ENCODE peak calls at places on chromosomes 12 and 14, in six cellular contexts. U, E, A, N, J and K are unnamed samples.

GRCh38 chr12:43655586-43655985 is 103.0 kb downstream of the PUS7L start:
- DNase-seq in E (no peak), J (no peak), A (no peak), U (no peak), N (no peak), K (no peak)

GRCh38 chr12:63150255-63151060 is 543 bp downstream of the AVPR1A start:
- DNase-seq in N (no peak), U (no peak), A (no peak), J (no peak), E (peak), K (no peak)

GRCh38 chr14:23174266-23174665 is 9.2 kb downstream of the SLC7A8 start:
- DNase-seq in U (no peak), A (no peak), E (no peak), J (no peak), N (no peak), K (no peak)

GRCh38 chr12:85529896-85530295 is 249.9 kb downstream of the ALX1 start:
- DNase-seq in U (no peak), E (no peak), J (no peak), N (no peak), A (no peak), K (no peak)

GRCh38 chr12:21353487-21353886 is 18.8 kb upstream of the SLCO1A2 start:
- DNase-seq in J (no peak), A (no peak), N (no peak), E (no peak), U (no peak), K (no peak)

GRCh38 chr12:29743801-29744200 is 39.9 kb downstream of the TMTC1 start:
- DNase-seq in E (no peak), A (no peak), N (no peak), J (no peak), U (no peak), K (no peak)

GRCh38 chr14:73786942-73787759 is 64.5 kb upstream of the PTGR2 start:
- DNase-seq in A (no peak), J (peak), N (no peak), U (peak), E (peak), K (peak)

GRCh38 chr12:113413488-113413939 is 8.7 kb upstream of the SDSL start:
- DNase-seq in N (no peak), U (no peak), J (no peak), E (peak), A (no peak), K (no peak)

GRCh38 chr12:62716866-62717477 is 218.0 kb downstream of the PPM1H start:
- DNase-seq in A (no peak), U (no peak), N (no peak), E (peak), J (no peak), K (no peak)

GRCh38 chr14:80211143-80212024 is at the start of gene DIO2:
- DNase-seq in E (peak), N (peak), U (no peak), A (no peak), J (peak), K (no peak)

GRCh38 chr12:62605972-62606371 is 139.3 kb downstream of the MON2 start:
- DNase-seq in N (no peak), E (no peak), U (no peak), J (no peak), A (no peak), K (no peak)

GRCh38 chr12:124979568-124979967 is 9.4 kb downstream of the DHX37 start:
- DNase-seq in E (no peak), A (no peak), J (no peak), U (no peak), N (no peak), K (no peak)

GRCh38 chr14:38184132-38184531 is 23.6 kb upstream of the SSTR1 start:
- DNase-seq in E (no peak), U (no peak), A (no peak), J (no peak), N (no peak), K (no peak)

GRCh38 chr12:122035292-122035691 is 13.6 kb downstream of the BCL7A start:
- DNase-seq in A (no peak), U (peak), N (no peak), E (no peak), J (no peak), K (peak)

GRCh38 chr12:104288635-104289258 is 14.8 kb upstream of the EID3 start:
- DNase-seq in A (peak), U (peak), J (peak), E (peak), N (peak), K (peak)

GRCh38 chr14:35402323-35403084 is 2.0 kb downstream of the NFKBIA start:
- DNase-seq in N (peak), A (no peak), J (no peak), U (no peak), E (no peak), K (no peak)

GRCh38 chr14:94636744-94637412 is 24.7 kb downstream of the SERPINA3 start:
- DNase-seq in A (no peak), E (peak), N (no peak), J (no peak), U (no peak), K (no peak)

GRCh38 chr12:49874142-49874897 is 29.4 kb downstream of the FAIM2 start:
- DNase-seq in A (no peak), E (no peak), U (no peak), N (no peak), J (no peak), K (no peak)

GRCh38 chr12:52006726-52007157 is at the start of gene TAMALIN:
- DNase-seq in A (no peak), J (peak), U (peak), E (no peak), N (peak), K (peak)
- TF ChIP-seq POLR2A in A (no peak), J (peak), U (no peak), E (no peak), N (peak), K (peak)

GRCh38 chr14:104425763-104426691 is 153.5 kb upstream of the C14orf180 start:
- DNase-seq in A (no peak), N (no peak), U (no peak), E (no peak), J (no peak), K (no peak)
- TF ChIP-seq POLR2A in A (no peak), N (no peak), U (no peak), E (no peak), J (no peak), K (no peak)

GRCh38 chr14:103480595-103480994 is 42.0 kb downstream of the CKB start:
- DNase-seq in J (no peak), N (no peak), E (no peak), U (no peak), A (no peak), K (no peak)
- TF ChIP-seq POLR2A in J (no peak), N (no peak), E (no peak), U (no peak), A (no peak), K (no peak)

GRCh38 chr12:2833810-2834209 is 1.0 kb downstream of the NRIP2 start:
- DNase-seq in J (peak), A (no peak), E (no peak), N (no peak), U (no peak), K (no peak)
- TF ChIP-seq POLR2A in J (no peak), A (no peak), E (no peak), N (no peak), U (no peak), K (no peak)

DNA sequence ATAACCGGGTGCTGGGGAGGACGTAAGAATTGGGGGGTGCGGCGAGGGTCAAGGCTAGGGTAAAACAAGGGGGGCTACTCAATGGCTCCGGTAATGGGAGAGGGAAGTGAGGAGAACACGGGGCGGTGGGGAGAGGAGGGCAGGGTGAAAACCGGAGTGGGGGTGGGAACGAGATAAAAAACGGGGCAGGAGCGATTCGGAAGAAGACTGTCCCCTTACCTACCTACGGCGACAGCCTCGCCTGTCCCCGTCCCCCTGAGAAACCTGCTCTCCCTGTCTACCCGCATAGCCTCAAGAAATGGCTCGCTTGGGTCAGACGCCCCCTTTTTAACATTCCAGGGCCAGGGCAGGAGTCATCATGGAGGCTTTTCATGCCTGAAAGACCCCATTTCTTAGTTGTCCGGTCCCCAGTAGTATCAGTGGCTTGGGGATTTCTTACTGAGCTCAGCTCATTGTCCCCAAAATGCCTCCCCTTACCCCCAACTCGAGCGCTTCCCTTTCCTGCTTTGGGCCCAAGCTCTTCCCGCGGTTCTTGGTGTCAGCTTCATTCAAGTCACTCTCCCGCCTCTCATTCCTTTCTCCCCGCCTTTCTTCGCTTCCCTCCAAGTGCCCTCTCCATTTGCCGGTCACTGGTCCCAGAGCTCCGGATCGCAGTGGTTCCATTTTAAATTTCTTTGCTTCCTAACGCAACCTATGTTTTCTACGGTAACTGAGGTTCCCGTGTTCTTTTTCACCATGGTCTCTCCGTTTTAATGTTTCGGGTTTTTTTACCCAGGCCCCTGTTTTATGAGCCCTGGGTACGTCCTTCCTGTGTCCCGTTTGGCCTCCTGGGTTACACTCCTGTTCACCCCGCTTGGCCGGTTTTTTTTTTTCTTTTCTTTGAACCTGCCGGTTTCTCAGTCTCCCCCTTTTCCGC is 1.2 kb upstream of the WSB2 start:
- DNase-seq in A (peak), N (peak), J (peak), U (peak), E (peak), K (peak)
- TF ChIP-seq POLR2A in A (no peak), N (no peak), J (no peak), U (no peak), E (no peak), K (no peak)

DNA sequence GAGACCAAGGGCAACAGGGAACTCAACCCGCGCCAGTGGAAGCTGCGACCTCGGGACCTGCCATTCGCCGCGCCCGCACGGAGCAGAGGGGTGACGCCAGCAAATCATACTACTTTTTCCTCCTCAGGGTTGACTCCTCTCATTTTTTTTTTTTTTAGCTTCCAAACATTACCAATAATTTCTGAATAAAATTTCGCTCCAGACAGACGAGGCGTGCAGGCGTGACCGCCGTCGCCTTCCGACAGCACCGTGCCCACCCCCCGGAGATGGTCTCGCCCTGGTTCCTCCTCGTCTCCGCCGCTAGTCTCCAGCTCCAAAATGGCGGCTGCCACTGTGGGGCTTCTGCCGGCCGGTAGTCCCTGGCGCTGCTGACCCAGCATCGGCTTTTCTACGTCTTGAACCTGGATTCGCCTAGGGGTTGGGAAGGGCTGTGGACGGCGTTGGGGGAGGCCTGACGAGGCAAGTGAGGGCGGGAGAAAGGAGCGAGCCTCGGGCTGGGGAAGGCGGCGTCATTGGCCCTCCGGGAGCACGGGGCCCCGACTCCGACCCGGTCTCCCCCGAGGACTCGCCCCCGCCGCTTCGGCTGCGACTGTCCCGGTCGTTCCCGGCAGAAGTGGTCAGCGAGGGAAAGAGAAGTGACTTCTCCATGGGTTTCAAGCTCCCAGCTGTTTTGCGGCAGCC is at the start of the genes CPSF2 and NDUFB1:
- DNase-seq in N (peak), E (peak), A (peak), J (peak), U (peak), K (peak)
- TF ChIP-seq POLR2A in N (no peak), E (peak), A (peak), J (no peak), U (peak), K (peak)

GRCh38 chr14:89417111-89417468 is at the start of gene FOXN3:
- DNase-seq in A (peak), J (peak), U (peak), N (peak), E (peak), K (peak)

GRCh38 chr14:89418452-89418851 is 1.4 kb upstream of the FOXN3 start:
- DNase-seq in E (no peak), A (no peak), N (peak), J (no peak), U (no peak), K (no peak)

GRCh38 chr14:89416002-89416995 is 734 bp downstream of the FOXN3 start:
- DNase-seq in E (peak), N (peak), J (peak), A (peak), U (peak), K (peak)

GRCh38 chr14:89418976-89419375 is 1.9 kb upstream of the FOXN3 start:
- DNase-seq in N (no peak), E (no peak), J (no peak), U (no peak), A (no peak), K (no peak)

GRCh38 chr14:89417469-89418225 is 614 bp upstream of the FOXN3 start:
- DNase-seq in U (peak), E (peak), N (peak), A (peak), J (peak), K (peak)
- TF ChIP-seq POLR2A in U (no peak), E (no peak), N (no peak), A (peak), J (no peak), K (no peak)

GRCh38 chr14:64717870-64718269 is 13.6 kb downstream of the PLEKHG3 start:
- DNase-seq in U (no peak), J (no peak), N (peak), A (no peak), E (peak), K (peak)
- TF ChIP-seq POLR2A in U (no peak), J (no peak), N (no peak), A (no peak), E (no peak), K (no peak)

GRCh38 chr14:59482120-59482434 is 2.1 kb downstream of the L3HYPDH start:
- DNase-seq in E (no peak), N (no peak), J (no peak), U (no peak), A (no peak), K (no peak)

GRCh38 chr14:59483819-59484610 is at the start of the genes JKAMP and L3HYPDH:
- DNase-seq in N (peak), J (peak), A (peak), U (peak), E (peak), K (peak)

GRCh38 chr14:59482471-59483331 is 1.5 kb downstream of the L3HYPDH start:
- DNase-seq in E (peak), N (no peak), U (no peak), J (peak), A (no peak), K (no peak)

GRCh38 chr14:59483360-59483759 is 848 bp downstream of the L3HYPDH start:
- DNase-seq in U (no peak), A (no peak), J (no peak), N (no peak), E (peak), K (no peak)

GRCh38 chr14:59481407-59482119 is 2.6 kb downstream of the L3HYPDH start:
- DNase-seq in E (peak), N (no peak), A (no peak), J (no peak), U (no peak), K (no peak)
- TF ChIP-seq POLR2A in E (no peak), N (no peak), A (no peak), J (no peak), U (no peak), K (no peak)